ENCODE peak calls at places on chromosomes 16 and 17, in six cellular contexts. H is neural progenitor cell, K is Panc1, N is HL-60, X is AG04450, A is heart left ventricle. J is an unnamed sample.

GRCh38 chr17:81641825-81642489 is 5.0 kb downstream of the TSPAN10 start:
- DNase-seq in H (no peak), A (no peak), X (peak; percentile 29), N (no peak), K (no peak), J (no peak)

GRCh38 chr16:49348408-49349176 is 25.0 kb upstream of the C16orf78 start:
- DNase-seq in H (no peak), X (no peak), A (no peak), K (no peak), N (no peak), J (no peak)

GRCh38 chr17:50425682-50426471 is at the start of gene ACSF2:
- DNase-seq in X (no peak), K (no peak), A (peak; percentile 75), H (peak; percentile 66), N (peak; percentile 47), J (no peak)

GRCh38 chr17:77453613-77454559 is 313.1 kb downstream of the SEC14L1 start:
- DNase-seq in X (no peak), N (peak; percentile 64), K (no peak), H (no peak), A (no peak), J (no peak)

GRCh38 chr17:43021739-43022512 is at the start of gene VAT1:
- DNase-seq in H (peak; percentile 92), A (peak; percentile 86), N (peak; percentile 81), K (no peak), X (no peak), J (no peak)

GRCh38 chr17:62405451-62405850 is 18.2 kb upstream of the METTL2A start:
- DNase-seq in H (no peak), X (peak; percentile 18), K (no peak), N (no peak), A (no peak), J (no peak)

GRCh38 chr16:48335961-48336360 is 49.3 kb downstream of the SIAH1 start:
- DNase-seq in N (no peak), K (no peak), X (peak; percentile 81), H (no peak), A (no peak), J (no peak)

GRCh38 chr16:84999200-84999599 is 12.1 kb downstream of the ZDHHC7 start:
- DNase-seq in N (no peak), K (no peak), A (no peak), X (no peak), H (no peak), J (no peak)

GRCh38 chr17:48679385-48680096 is 42.8 kb downstream of the PRAC1 start:
- DNase-seq in K (no peak), H (no peak), X (no peak), A (no peak), N (no peak), J (no peak)

GRCh38 chr17:75979705-75980187 is 706 bp downstream of the TEN1 start:
- DNase-seq in K (no peak), H (no peak), A (no peak), N (no peak), X (peak; percentile 18), J (no peak)

GRCh38 chr16:86495756-86496261 is 14.5 kb upstream of the FOXF1 start:
- DNase-seq in A (no peak), K (no peak), N (no peak), X (no peak), H (peak; percentile 82), J (no peak)

GRCh38 chr17:38538906-38539305 is 66.8 kb downstream of the SRCIN1 start:
- DNase-seq in H (no peak), A (no peak), K (no peak), N (no peak), X (no peak), J (no peak)

GRCh38 chr16:81035975-81036750 is 521 bp downstream of the ATMIN start:
- DNase-seq in H (peak; percentile 70), X (no peak), K (no peak), N (peak; percentile 40), A (peak; percentile 23), J (no peak)

GRCh38 chr17:68588362-68588761 is 12.8 kb downstream of the FAM20A start:
- DNase-seq in A (no peak), N (no peak), X (no peak), K (no peak), H (no peak), J (no peak)

GRCh38 chr17:1649116-1649843 is 386 bp downstream of the RILP start:
- DNase-seq in K (no peak), X (peak; percentile 67), H (peak; percentile 96), N (peak; percentile 52), A (peak; percentile 86), J (no peak)

GRCh38 chr16:74623846-74624245 is 16.9 kb upstream of the GLG1 start:
- DNase-seq in N (no peak), H (no peak), X (no peak), A (no peak), K (no peak), J (no peak)

GRCh38 chr17:16491703-16492612 is at the start of gene LRRC75A:
- DNase-seq in A (peak; percentile 53), K (no peak), H (peak; percentile 92), X (no peak), N (no peak), J (no peak)

GRCh38 chr17:41914358-41914766 is 4.4 kb downstream of the ACLY start:
- DNase-seq in X (no peak), K (no peak), N (no peak), A (no peak), H (peak; percentile 46), J (no peak)

GRCh38 chr16:53625221-53625620 is 78.4 kb downstream of the RPGRIP1L start:
- DNase-seq in K (no peak), H (no peak), A (no peak), X (no peak), N (no peak), J (no peak)

GRCh38 chr17:74923538-74924249 is 379 bp upstream of the OTOP2 start:
- DNase-seq in K (no peak), A (peak; percentile 56), N (peak; percentile 52), X (no peak), H (peak; percentile 76), J (no peak)

GRCh38 chr17:35259001-35259400 is 16.1 kb downstream of the SLFN5 start:
- DNase-seq in X (no peak), A (no peak), N (no peak), H (no peak), K (no peak), J (no peak)

GRCh38 chr17:30347488-30347887 is 13.6 kb upstream of the TMIGD1 start:
- DNase-seq in N (no peak), A (no peak), H (no peak), K (no peak), X (no peak), J (no peak)

GRCh38 chr16:65889533-65889966 is 476.9 kb upstream of the CDH5 start:
- DNase-seq in H (no peak), A (no peak), X (no peak), N (no peak), K (no peak), J (no peak)

GRCh38 chr17:43632231-43632630 is 29.5 kb downstream of the MEOX1 start:
- DNase-seq in N (no peak), A (no peak), X (no peak), H (no peak), K (no peak), J (no peak)

GRCh38 chr16:84718-85452 is 6.9 kb downstream of the MPG start:
- DNase-seq in A (peak; percentile 72), X (peak; percentile 88), N (peak; percentile 64), H (no peak), K (peak; percentile 61), J (peak; percentile 72)

GRCh38 chr17:17994271-17994670 is 21.6 kb downstream of the DRC3 start:
- DNase-seq in H (peak; percentile 82), N (peak; percentile 6), X (no peak), K (no peak), A (no peak), J (no peak)
- TF ChIP-seq CTCF in H (peak; percentile 60), N (no peak), X (peak; percentile 47), K (peak; percentile 75), A (peak; percentile 36), J (peak; percentile 28)

GRCh38 chr17:32588982-32589381 is 102.2 kb downstream of the CDK5R1 start:
- DNase-seq in N (no peak), X (no peak), K (no peak), A (no peak), H (peak; percentile 41), J (no peak)
- TF ChIP-seq CTCF in N (peak; percentile 11), X (peak; percentile 16), K (peak; percentile 40), A (no peak), H (peak; percentile 53), J (peak; percentile 40)

GRCh38 chr17:7555320-7555948 is 3.1 kb upstream of the TNFSF13 start:
- DNase-seq in K (no peak), H (no peak), X (no peak), N (no peak), A (no peak), J (no peak)
- TF ChIP-seq CTCF in K (no peak), H (peak; percentile 40), X (peak; percentile 27), N (no peak), A (no peak), J (peak; percentile 35)

DNA sequence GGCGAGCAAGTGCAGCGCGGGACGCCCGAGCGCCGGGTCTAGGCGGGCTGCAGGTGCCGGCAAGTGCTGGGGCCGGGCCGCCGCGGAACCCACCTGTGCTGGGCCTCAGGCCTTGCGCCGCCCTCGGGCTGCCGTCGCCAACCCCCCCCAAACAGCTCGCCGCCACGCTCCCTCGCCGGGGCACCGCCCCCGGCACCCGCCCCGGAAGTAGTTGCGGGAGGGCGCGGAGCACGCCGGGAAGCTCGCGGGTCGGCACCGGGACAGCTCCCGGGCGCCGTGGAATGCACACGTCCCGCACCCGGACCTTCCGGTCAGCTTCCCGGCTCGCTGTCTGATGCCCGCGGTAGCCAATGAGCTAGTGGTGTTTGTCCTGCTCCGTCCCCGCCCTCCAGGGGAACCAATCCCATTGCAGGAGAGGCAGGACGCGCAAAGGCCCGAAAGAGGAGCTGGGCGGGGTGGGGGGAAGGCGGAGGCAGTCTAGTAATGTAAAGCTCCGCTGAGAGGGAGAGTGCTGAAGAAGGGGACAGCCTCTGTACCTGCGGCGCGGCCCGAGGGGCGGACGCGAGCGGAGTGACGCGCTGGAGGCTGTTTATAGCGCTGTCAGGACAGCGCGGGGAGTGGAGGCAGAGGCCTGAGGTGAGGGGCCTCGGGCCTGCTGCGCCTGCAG is at the start of the genes ANKS3 and DNAAF8:
- DNase-seq in H (peak; percentile 98), K (peak; percentile 78), N (peak; percentile 94), X (peak; percentile 94), A (peak; percentile 97), J (peak; percentile 54)
- TF ChIP-seq CTCF in H (no peak), K (no peak), N (no peak), X (no peak), A (no peak), J (no peak)

DNA sequence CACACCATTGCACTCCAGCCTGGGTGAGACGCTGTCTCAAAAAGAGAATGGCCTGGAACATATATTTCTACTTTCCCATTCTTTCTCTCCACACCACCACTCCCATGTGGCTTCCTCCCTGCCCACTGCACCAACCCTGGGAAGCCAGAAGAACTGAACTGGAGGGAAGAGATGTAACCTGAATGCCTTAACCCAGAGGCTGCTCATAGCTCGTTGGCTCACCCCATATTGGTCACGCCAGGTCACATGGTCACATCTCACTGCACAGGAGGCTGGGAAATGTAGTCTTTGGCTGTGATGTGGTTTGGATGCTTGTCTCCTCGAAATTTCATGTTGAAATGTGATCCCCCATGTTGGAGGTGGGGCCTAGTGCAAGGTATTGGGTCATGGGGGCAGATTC is 5.9 kb upstream of the DNAH17 start:
- DNase-seq in X (no peak), A (no peak), N (no peak), H (peak; percentile 31), K (no peak), J (no peak)
- TF ChIP-seq CTCF in X (no peak), A (no peak), N (no peak), H (no peak), K (no peak), J (no peak)

J was measured in epithelial cell of proximal tubule.